ENCODE peak calls at places on chromosomes 1 and 21, in eight cellular contexts. X is NCI-H226, B is amniotic epithelial cell, C is bronchial epithelial cell, S is GM06990, V is hypothalamus, Y is omental fat pad, Q is MG63. R is an unnamed sample.

GRCh38 chr1:53553734-53554509 is 94.7 kb downstream of the DMRTB1 start:
- DNase-seq in X (no peak), B (no peak), C (no peak), S (no peak), V (no peak), Y (peak), Q (peak), R (no peak)

GRCh38 chr21:17195965-17196364 is 316.9 kb upstream of the CXADR start:
- DNase-seq in X (no peak), B (no peak), C (no peak), S (no peak), V (no peak), Y (no peak), Q (no peak), R (no peak)

GRCh38 chr21:33047231-33047630 is 21.5 kb downstream of the OLIG2 start:
- DNase-seq in X (peak), B (peak), C (peak), S (no peak), V (no peak), Y (no peak), Q (peak), R (no peak)

GRCh38 chr21:35368326-35368725 is 319.2 kb upstream of the RUNX1 start:
- DNase-seq in X (no peak), B (no peak), C (peak), S (no peak), V (no peak), Y (no peak), Q (no peak), R (no peak)

GRCh38 chr1:11728126-11728806 is 7.7 kb upstream of the AGTRAP start:
- DNase-seq in X (peak), B (peak), C (peak), S (no peak), V (no peak), Y (no peak), Q (no peak), R (no peak)

GRCh38 chr1:173152585-173152984 is 54.5 kb downstream of the TNFSF4 start:
- DNase-seq in X (peak), B (peak), C (peak), S (no peak), V (no peak), Y (no peak), Q (no peak), R (no peak)

GRCh38 chr1:65431111-65431705 is 10.7 kb downstream of the LEPR start:
- DNase-seq in X (peak), B (peak), C (no peak), S (no peak), V (no peak), Y (no peak), Q (no peak), R (peak)

GRCh38 chr1:161020573-161021167 is at the start of gene F11R:
- DNase-seq in X (no peak), B (peak), C (peak), S (no peak), V (no peak), Y (no peak), Q (no peak), R (peak)

GRCh38 chr21:44938976-44939531 is 775 bp upstream of the SLX9 start:
- DNase-seq in X (no peak), B (no peak), C (no peak), S (no peak), V (no peak), Y (no peak), Q (no peak), R (no peak)

GRCh38 chr1:159266832-159267231 is 35.3 kb upstream of the FCER1A start:
- DNase-seq in X (peak), B (peak), C (peak), S (no peak), V (no peak), Y (no peak), Q (no peak), R (no peak)